ENCODE peak calls at places on chromosome 10, in ten cellular contexts. J is H1, W is sigmoid colon, H is cardiac fibroblast, S is prostate gland, G is adrenal gland, Z is lower leg skin, T is PC-3, N is transverse colon, A is WTC11. F is an unnamed sample.

GRCh38 chr10:1149793-1150637 is 93.8 kb downstream of the WDR37 start:
- DNase-seq in J (no peak), W (peak), H (peak), S (no peak), G (no peak), Z (peak), T (no peak), N (peak), A (no peak), F (peak)

GRCh38 chr10:32155075-32155516 is 98.9 kb upstream of the KIF5B start:
- DNase-seq in J (no peak), W (no peak), H (peak), S (no peak), G (no peak), Z (no peak), T (peak), N (no peak), A (no peak), F (no peak)

GRCh38 chr10:20855398-20856038 is 41.6 kb downstream of the NEBL start:
- DNase-seq in J (no peak), W (no peak), H (peak), S (no peak), G (no peak), Z (no peak), T (peak), N (no peak), A (no peak), F (no peak)

GRCh38 chr10:52855546-52856325 is 83.2 kb upstream of the MBL2 start:
- DNase-seq in J (no peak), W (no peak), H (no peak), S (no peak), G (no peak), Z (no peak), T (peak), N (no peak), A (no peak), F (no peak)

GRCh38 chr10:17578603-17579002 is 38.6 kb downstream of the HACD1 start:
- DNase-seq in J (no peak), W (no peak), H (no peak), S (no peak), G (no peak), Z (no peak), T (no peak), N (no peak), A (no peak), F (no peak)

GRCh38 chr10:63258920-63259678 is 126.0 kb downstream of the NRBF2 start:
- DNase-seq in J (no peak), W (no peak), H (no peak), S (no peak), G (no peak), Z (no peak), T (no peak), N (no peak), A (no peak), F (no peak)

GRCh38 chr10:117926491-117926890 is 120.2 kb downstream of the RAB11FIP2 start:
- DNase-seq in J (no peak), W (no peak), H (peak), S (no peak), G (no peak), Z (no peak), T (no peak), N (no peak), A (no peak), F (no peak)

GRCh38 chr10:21161647-21162046 is 264.5 kb upstream of the NEBL start:
- DNase-seq in J (peak), W (no peak), H (no peak), S (no peak), G (no peak), Z (no peak), T (no peak), N (no peak), A (no peak), F (no peak)

GRCh38 chr10:91798736-91799579 is 732 bp downstream of the TNKS2 start:
- DNase-seq in J (no peak), W (peak), H (peak), S (peak), G (peak), Z (no peak), T (peak), N (peak), A (peak), F (peak)

GRCh38 chr10:103919648-103920025 is 1.7 kb upstream of the STN1 start:
- DNase-seq in J (no peak), W (no peak), H (no peak), S (no peak), G (no peak), Z (no peak), T (no peak), N (no peak), A (no peak), F (no peak)

GRCh38 chr10:103916901-103917300 is 1.1 kb downstream of the STN1 start:
- DNase-seq in J (no peak), W (no peak), H (no peak), S (no peak), G (no peak), Z (no peak), T (peak), N (no peak), A (no peak), F (no peak)

GRCh38 chr10:103916254-103916653 is 1.7 kb downstream of the STN1 start:
- DNase-seq in J (no peak), W (no peak), H (peak), S (no peak), G (no peak), Z (no peak), T (no peak), N (no peak), A (no peak), F (no peak)

GRCh38 chr10:103917326-103918052 is 495 bp downstream of the STN1 start:
- DNase-seq in J (no peak), W (peak), H (no peak), S (no peak), G (peak), Z (peak), T (no peak), N (peak), A (peak), F (peak)

GRCh38 chr10:103918053-103918846 is at the start of gene STN1:
- DNase-seq in J (peak), W (peak), H (peak), S (peak), G (peak), Z (peak), T (peak), N (peak), A (peak), F (peak)
- TF ChIP-seq CTCF in J (peak), W (no peak), H (no peak), S (no peak), G (peak), Z (no peak), T (no peak), N (no peak), A (no peak), F (peak)

GRCh38 chr10:102392306-102392705 is 3.2 kb upstream of the NFKB2 start:
- DNase-seq in J (no peak), W (no peak), H (no peak), S (no peak), G (no peak), Z (no peak), T (no peak), N (no peak), A (no peak), F (no peak)

GRCh38 chr10:102394801-102395676 is 466 bp upstream of the NFKB2 start:
- DNase-seq in J (peak), W (peak), H (peak), S (peak), G (peak), Z (peak), T (peak), N (peak), A (peak), F (peak)

GRCh38 chr10:102393411-102394078 is 2.0 kb upstream of the NFKB2 start:
- DNase-seq in J (peak), W (no peak), H (no peak), S (no peak), G (no peak), Z (no peak), T (no peak), N (no peak), A (no peak), F (no peak)

GRCh38 chr10:102395677-102396197 is at the start of gene NFKB2:
- DNase-seq in J (no peak), W (no peak), H (no peak), S (no peak), G (peak), Z (no peak), T (no peak), N (no peak), A (no peak), F (no peak)

GRCh38 chr10:102394079-102394800 is 1.3 kb upstream of the NFKB2 start:
- DNase-seq in J (peak), W (peak), H (peak), S (peak), G (peak), Z (peak), T (peak), N (peak), A (peak), F (peak)
- TF ChIP-seq CTCF in J (no peak), W (peak), H (peak), S (no peak), G (peak), Z (no peak), T (peak), N (peak), A (no peak), F (no peak)

GRCh38 chr10:86400705-86401587 is 34.4 kb upstream of the GRID1 start:
- DNase-seq in J (no peak), W (peak), H (peak), S (peak), G (peak), Z (no peak), T (peak), N (peak), A (peak), F (peak)
- TF ChIP-seq CTCF in J (no peak), W (no peak), H (peak), S (no peak), G (peak), Z (no peak), T (no peak), N (no peak), A (no peak), F (no peak)

GRCh38 chr10:54133201-54133600 is 667.8 kb downstream of the PCDH15 start:
- DNase-seq in J (no peak), W (no peak), H (no peak), S (no peak), G (no peak), Z (no peak), T (peak), N (no peak), A (no peak), F (no peak)
- TF ChIP-seq CTCF in J (no peak), W (no peak), H (no peak), S (no peak), G (peak), Z (no peak), T (peak), N (no peak), A (peak), F (no peak)

GRCh38 chr10:7525314-7526016 is 114.6 kb upstream of the SFMBT2 start:
- DNase-seq in J (no peak), W (peak), H (peak), S (peak), G (peak), Z (peak), T (peak), N (peak), A (peak), F (peak)

GRCh38 chr10:7526017-7526400 is 115.2 kb upstream of the SFMBT2 start:
- DNase-seq in J (no peak), W (no peak), H (no peak), S (no peak), G (no peak), Z (no peak), T (no peak), N (no peak), A (peak), F (no peak)

GRCh38 chr10:7527468-7527867 is 116.6 kb upstream of the SFMBT2 start:
- DNase-seq in J (no peak), W (no peak), H (no peak), S (no peak), G (no peak), Z (no peak), T (no peak), N (no peak), A (no peak), F (no peak)

GRCh38 chr10:7532723-7533498 is 122.1 kb upstream of the SFMBT2 start:
- DNase-seq in J (no peak), W (no peak), H (no peak), S (no peak), G (no peak), Z (no peak), T (no peak), N (no peak), A (no peak), F (no peak)

GRCh38 chr10:7529638-7530037 is 118.8 kb upstream of the SFMBT2 start:
- DNase-seq in J (peak), W (peak), H (peak), S (peak), G (no peak), Z (no peak), T (peak), N (no peak), A (peak), F (no peak)
- TF ChIP-seq CTCF in J (peak), W (no peak), H (no peak), S (peak), G (no peak), Z (no peak), T (no peak), N (peak), A (no peak), F (no peak)

GRCh38 chr10:95391164-95391563 is 100.4 kb upstream of the PDLIM1 start:
- DNase-seq in J (no peak), W (no peak), H (no peak), S (no peak), G (no peak), Z (no peak), T (no peak), N (no peak), A (no peak), F (no peak)

GRCh38 chr10:95392250-95392584 is 101.4 kb upstream of the PDLIM1 start:
- DNase-seq in J (no peak), W (no peak), H (no peak), S (no peak), G (no peak), Z (no peak), T (no peak), N (no peak), A (no peak), F (no peak)

GRCh38 chr10:95392711-95393164 is 101.9 kb upstream of the PDLIM1 start:
- DNase-seq in J (no peak), W (no peak), H (no peak), S (no peak), G (no peak), Z (no peak), T (no peak), N (no peak), A (no peak), F (no peak)

GRCh38 chr10:95389982-95390381 is 99.2 kb upstream of the PDLIM1 start:
- DNase-seq in J (no peak), W (no peak), H (no peak), S (no peak), G (no peak), Z (no peak), T (no peak), N (no peak), A (no peak), F (no peak)

DNA sequence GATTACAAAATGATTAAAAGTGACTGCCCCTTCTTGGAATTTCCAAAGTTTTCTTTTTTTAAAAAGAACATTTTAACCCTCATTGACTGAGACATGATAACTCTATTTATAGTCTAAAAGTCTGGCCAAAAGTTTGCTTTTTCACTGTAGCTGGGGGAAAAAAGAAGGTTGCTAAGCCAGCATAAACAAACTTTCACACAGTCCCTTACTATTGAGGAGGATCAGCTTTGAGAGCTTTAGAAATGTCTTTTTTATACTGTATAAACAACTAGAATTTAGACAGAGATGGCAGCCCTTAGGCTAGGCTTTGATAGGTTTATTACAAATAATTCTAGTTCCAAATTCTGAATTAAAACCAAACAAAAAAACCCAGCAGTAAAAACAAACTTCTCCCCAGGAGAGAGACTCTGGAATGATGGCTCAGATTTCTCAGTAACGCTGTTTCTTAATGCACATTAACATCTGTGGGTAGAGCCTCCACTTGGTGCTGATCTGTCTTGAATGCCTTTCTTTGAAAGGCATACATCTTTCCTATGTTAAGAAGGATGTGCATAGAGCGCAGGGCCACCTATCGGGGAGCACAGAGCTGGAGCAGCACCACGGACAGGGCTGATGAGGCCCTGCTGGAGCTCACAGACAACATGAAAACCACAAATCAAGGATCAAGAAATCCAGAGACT is 100.9 kb upstream of the PDLIM1 start:
- DNase-seq in J (no peak), W (no peak), H (peak), S (no peak), G (no peak), Z (no peak), T (peak), N (no peak), A (peak), F (no peak)
- TF ChIP-seq CTCF in J (peak), W (peak), H (peak), S (no peak), G (no peak), Z (no peak), T (no peak), N (no peak), A (no peak), F (no peak)

DNA sequence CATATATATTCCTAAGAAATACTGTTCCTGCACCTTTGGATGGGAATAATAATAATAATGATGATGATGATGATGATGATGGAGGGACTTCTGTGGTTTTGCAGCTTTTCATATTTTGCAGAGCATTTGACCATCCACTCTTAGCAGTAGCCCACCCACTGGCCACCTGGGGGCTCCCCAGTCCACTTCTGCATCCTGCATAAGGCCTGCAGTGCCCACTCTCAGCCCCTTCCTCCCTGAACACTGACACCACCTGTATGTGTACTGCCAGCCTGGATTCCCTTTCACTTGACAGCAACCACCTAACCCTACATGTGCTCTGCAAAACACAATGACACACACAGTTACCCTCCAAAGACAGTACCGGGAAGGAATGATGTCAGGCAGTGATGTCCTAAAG is 131.4 kb downstream of the ADAM12 start:
- DNase-seq in J (no peak), W (no peak), H (no peak), S (no peak), G (no peak), Z (no peak), T (no peak), N (no peak), A (peak), F (no peak)
- TF ChIP-seq CTCF in J (peak), W (no peak), H (no peak), S (no peak), G (no peak), Z (no peak), T (no peak), N (no peak), A (no peak), F (no peak)

GRCh38 chr10:62177111-62177510 is 91.5 kb downstream of the RTKN2 start:
- DNase-seq in J (no peak), W (no peak), H (peak), S (no peak), G (no peak), Z (no peak), T (no peak), N (no peak), A (no peak), F (no peak)
- TF ChIP-seq CTCF in J (no peak), W (no peak), H (no peak), S (no peak), G (no peak), Z (no peak), T (no peak), N (no peak), A (no peak), F (no peak)